ENCODE peak calls at places on chromosomes 13 and 19, in nine cellular contexts. One of them, this sample, is unnamed. For H3K27me3 and H3K4me1, the result is how much of the 10 kb centered on the place peaks cover.

GRCh38 chr13:113742000-113742441 is 17.0 kb upstream of the TMEM255B start:
- DNase-seq in MM.1S: peak
- DNase-seq in uterus: no peak
- DNase-seq in SJSA1: peak
- DNase-seq in left ventricle myocardium inferior: no peak
- DNase-seq in neuronal stem cell: no peak
- DNase-seq in tibial artery: peak
- DNase-seq in Caco-2: peak
- DNase-seq in stomach: peak
- DNase-seq in this sample: no peak

GRCh38 chr19:6271721-6272410 is 7.9 kb downstream of the MLLT1 start:
- DNase-seq in SJSA1: peak
- DNase-seq in MM.1S: no peak
- DNase-seq in uterus: peak
- DNase-seq in tibial artery: peak
- DNase-seq in stomach: peak
- DNase-seq in neuronal stem cell: no peak
- DNase-seq in left ventricle myocardium inferior: peak
- DNase-seq in Caco-2: no peak
- DNase-seq in this sample: peak

GRCh38 chr13:102693781-102694180 is 1.1 kb downstream of the METTL21C start:
- DNase-seq in SJSA1: no peak
- DNase-seq in left ventricle myocardium inferior: no peak
- DNase-seq in neuronal stem cell: no peak
- DNase-seq in Caco-2: no peak
- DNase-seq in stomach: no peak
- DNase-seq in tibial artery: no peak
- DNase-seq in uterus: no peak
- DNase-seq in MM.1S: no peak
- DNase-seq in this sample: no peak

GRCh38 chr19:37990362-37990761 is 83.4 kb downstream of the SIPA1L3 start:
- DNase-seq in uterus: no peak
- DNase-seq in Caco-2: peak
- DNase-seq in SJSA1: no peak
- DNase-seq in neuronal stem cell: no peak
- DNase-seq in MM.1S: no peak
- DNase-seq in tibial artery: no peak
- DNase-seq in stomach: no peak
- DNase-seq in left ventricle myocardium inferior: no peak
- DNase-seq in this sample: peak

GRCh38 chr13:113114511-113115362 is 7.9 kb upstream of the F10 start:
- DNase-seq in uterus: no peak
- DNase-seq in left ventricle myocardium inferior: no peak
- DNase-seq in SJSA1: no peak
- DNase-seq in tibial artery: peak
- DNase-seq in stomach: peak
- DNase-seq in neuronal stem cell: no peak
- DNase-seq in MM.1S: no peak
- DNase-seq in Caco-2: no peak
- DNase-seq in this sample: no peak

GRCh38 chr13:78608705-78609463 is 5.5 kb upstream of the POU4F1 start:
- DNase-seq in stomach: no peak
- DNase-seq in left ventricle myocardium inferior: no peak
- DNase-seq in SJSA1: no peak
- DNase-seq in Caco-2: no peak
- DNase-seq in neuronal stem cell: peak
- DNase-seq in tibial artery: no peak
- DNase-seq in uterus: no peak
- DNase-seq in MM.1S: no peak
- DNase-seq in this sample: no peak

GRCh38 chr19:58586131-58586765 is 13.1 kb upstream of the MZF1 start:
- DNase-seq in SJSA1: no peak
- DNase-seq in stomach: no peak
- DNase-seq in left ventricle myocardium inferior: no peak
- DNase-seq in uterus: no peak
- DNase-seq in MM.1S: no peak
- DNase-seq in tibial artery: no peak
- DNase-seq in neuronal stem cell: no peak
- DNase-seq in Caco-2: no peak
- DNase-seq in this sample: peak

GRCh38 chr13:99766641-99767045 is 204.9 kb downstream of the ZIC5 start:
- DNase-seq in neuronal stem cell: no peak
- DNase-seq in tibial artery: no peak
- DNase-seq in SJSA1: no peak
- DNase-seq in left ventricle myocardium inferior: no peak
- DNase-seq in Caco-2: peak
- DNase-seq in stomach: no peak
- DNase-seq in uterus: no peak
- DNase-seq in MM.1S: no peak
- DNase-seq in this sample: no peak

GRCh38 chr13:91962946-91963345 is 564.5 kb downstream of the GPC5 start:
- DNase-seq in tibial artery: no peak
- DNase-seq in Caco-2: no peak
- DNase-seq in uterus: no peak
- DNase-seq in neuronal stem cell: no peak
- DNase-seq in SJSA1: no peak
- DNase-seq in left ventricle myocardium inferior: no peak
- DNase-seq in stomach: no peak
- DNase-seq in MM.1S: no peak
- DNase-seq in this sample: no peak

GRCh38 chr19:32866061-32866460 is 3.5 kb downstream of the SLC7A9 start:
- DNase-seq in MM.1S: no peak
- DNase-seq in stomach: no peak
- DNase-seq in SJSA1: no peak
- DNase-seq in left ventricle myocardium inferior: no peak
- DNase-seq in tibial artery: no peak
- DNase-seq in Caco-2: no peak
- DNase-seq in uterus: no peak
- DNase-seq in neuronal stem cell: no peak
- DNase-seq in this sample: no peak

GRCh38 chr13:27969073-27969865 is at the start of gene CDX2:
- DNase-seq in left ventricle myocardium inferior: no peak
- DNase-seq in stomach: peak
- DNase-seq in tibial artery: no peak
- DNase-seq in uterus: no peak
- DNase-seq in SJSA1: no peak
- DNase-seq in neuronal stem cell: no peak
- DNase-seq in MM.1S: no peak
- DNase-seq in Caco-2: peak
- DNase-seq in this sample: no peak

GRCh38 chr13:27968316-27969072 is 621 bp downstream of the CDX2 start:
- DNase-seq in SJSA1: no peak
- DNase-seq in Caco-2: peak
- DNase-seq in stomach: peak
- DNase-seq in MM.1S: no peak
- DNase-seq in left ventricle myocardium inferior: no peak
- DNase-seq in uterus: no peak
- DNase-seq in neuronal stem cell: no peak
- DNase-seq in tibial artery: no peak
- DNase-seq in this sample: no peak

GRCh38 chr13:27970382-27971235 is 1.5 kb upstream of the CDX2 start:
- DNase-seq in stomach: peak
- DNase-seq in SJSA1: no peak
- DNase-seq in MM.1S: no peak
- DNase-seq in left ventricle myocardium inferior: no peak
- DNase-seq in uterus: no peak
- DNase-seq in tibial artery: no peak
- DNase-seq in neuronal stem cell: no peak
- DNase-seq in Caco-2: no peak
- DNase-seq in this sample: no peak

GRCh38 chr13:27971236-27971645 is 2.1 kb upstream of the CDX2 start:
- DNase-seq in neuronal stem cell: no peak
- DNase-seq in left ventricle myocardium inferior: no peak
- DNase-seq in tibial artery: no peak
- DNase-seq in MM.1S: no peak
- DNase-seq in stomach: peak
- DNase-seq in SJSA1: no peak
- DNase-seq in Caco-2: no peak
- DNase-seq in uterus: no peak
- DNase-seq in this sample: no peak

DNA sequence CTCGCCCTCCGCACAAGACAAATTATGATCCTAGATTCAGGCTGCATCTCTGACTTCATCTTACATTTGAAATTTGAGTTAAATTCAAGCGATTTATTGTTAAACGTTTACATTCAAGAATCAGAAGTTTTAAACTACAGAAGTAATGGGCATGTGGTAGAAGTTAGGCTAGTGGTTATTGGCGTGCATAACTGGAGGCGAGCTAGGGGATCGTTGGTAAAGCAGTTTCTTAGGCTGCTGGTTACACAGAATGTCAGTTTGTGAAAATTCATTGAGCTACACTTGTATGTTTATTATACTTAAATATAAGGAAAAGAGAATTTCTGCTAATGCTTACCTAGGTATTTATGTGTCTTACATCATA is 733 bp upstream of the CDX2 start:
- DNase-seq in stomach: no peak
- DNase-seq in tibial artery: no peak
- DNase-seq in Caco-2: no peak
- DNase-seq in MM.1S: no peak
- DNase-seq in neuronal stem cell: no peak
- DNase-seq in uterus: no peak
- DNase-seq in SJSA1: no peak
- DNase-seq in left ventricle myocardium inferior: no peak
- DNase-seq in this sample: no peak
- H3K27me3 ChIP-seq in stomach: half or more
- H3K27me3 ChIP-seq in tibial artery: half or more
- H3K27me3 ChIP-seq in Caco-2: under half
- H3K27me3 ChIP-seq in MM.1S: under half
- H3K27me3 ChIP-seq in neuronal stem cell: half or more
- H3K27me3 ChIP-seq in uterus: under half
- H3K27me3 ChIP-seq in SJSA1: half or more
- H3K27me3 ChIP-seq in left ventricle myocardium inferior: half or more
- H3K27me3 ChIP-seq in this sample: half or more

GRCh38 chr19:41426952-41427646 is at the start of gene B3GNT8:
- DNase-seq in left ventricle myocardium inferior: peak
- DNase-seq in Caco-2: peak
- DNase-seq in MM.1S: no peak
- DNase-seq in tibial artery: peak
- DNase-seq in neuronal stem cell: peak
- DNase-seq in SJSA1: no peak
- DNase-seq in stomach: peak
- DNase-seq in uterus: peak
- DNase-seq in this sample: peak

GRCh38 chr19:41427647-41428480 is 690 bp upstream of the B3GNT8 start:
- DNase-seq in stomach: no peak
- DNase-seq in neuronal stem cell: no peak
- DNase-seq in tibial artery: peak
- DNase-seq in left ventricle myocardium inferior: peak
- DNase-seq in MM.1S: no peak
- DNase-seq in SJSA1: no peak
- DNase-seq in uterus: peak
- DNase-seq in Caco-2: no peak
- DNase-seq in this sample: no peak

GRCh38 chr19:41426116-41426841 is 895 bp downstream of the B3GNT8 start:
- DNase-seq in SJSA1: no peak
- DNase-seq in stomach: no peak
- DNase-seq in neuronal stem cell: no peak
- DNase-seq in MM.1S: no peak
- DNase-seq in Caco-2: no peak
- DNase-seq in uterus: no peak
- DNase-seq in tibial artery: no peak
- DNase-seq in left ventricle myocardium inferior: peak
- DNase-seq in this sample: no peak

GRCh38 chr19:41430907-41431306 is 3.7 kb upstream of the B3GNT8 start:
- DNase-seq in neuronal stem cell: no peak
- DNase-seq in tibial artery: no peak
- DNase-seq in SJSA1: no peak
- DNase-seq in stomach: no peak
- DNase-seq in left ventricle myocardium inferior: no peak
- DNase-seq in Caco-2: no peak
- DNase-seq in uterus: no peak
- DNase-seq in MM.1S: no peak
- DNase-seq in this sample: no peak

DNA sequence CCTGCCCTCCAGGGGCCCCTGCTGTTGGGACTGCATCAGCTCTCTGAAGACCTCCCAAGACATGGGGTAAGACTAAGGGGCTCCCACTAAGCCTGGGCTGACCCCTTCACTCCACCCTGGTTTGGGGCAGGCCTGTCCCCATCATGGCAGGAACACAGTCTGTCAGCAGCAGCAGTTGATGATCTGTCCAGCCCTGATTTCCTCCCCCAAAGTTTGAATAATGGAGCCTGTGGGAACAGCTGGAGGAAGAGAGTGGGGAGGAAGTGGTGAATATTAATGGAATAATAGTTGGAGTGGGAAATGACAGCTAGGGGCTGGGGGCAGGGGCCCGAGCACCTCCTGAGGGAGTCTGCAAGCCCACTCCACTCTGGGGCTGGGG is 1.3 kb upstream of the B3GNT8 start:
- DNase-seq in neuronal stem cell: no peak
- DNase-seq in tibial artery: no peak
- DNase-seq in MM.1S: no peak
- DNase-seq in uterus: no peak
- DNase-seq in left ventricle myocardium inferior: no peak
- DNase-seq in stomach: no peak
- DNase-seq in Caco-2: no peak
- DNase-seq in SJSA1: no peak
- DNase-seq in this sample: no peak
- H3K4me3 ChIP-seq in neuronal stem cell: no peak
- H3K4me3 ChIP-seq in tibial artery: peak
- H3K4me3 ChIP-seq in MM.1S: no peak
- H3K4me3 ChIP-seq in uterus: peak
- H3K4me3 ChIP-seq in left ventricle myocardium inferior: peak
- H3K4me3 ChIP-seq in stomach: peak
- H3K4me3 ChIP-seq in Caco-2: no peak
- H3K4me3 ChIP-seq in SJSA1: no peak
- H3K4me3 ChIP-seq in this sample: peak

GRCh38 chr19:45128109-45128508 is 32.7 kb downstream of the NKPD1 start:
- DNase-seq in tibial artery: no peak
- DNase-seq in Caco-2: no peak
- DNase-seq in neuronal stem cell: no peak
- DNase-seq in MM.1S: no peak
- DNase-seq in stomach: no peak
- DNase-seq in left ventricle myocardium inferior: no peak
- DNase-seq in SJSA1: no peak
- DNase-seq in uterus: no peak
- DNase-seq in this sample: no peak
- H3K4me1 ChIP-seq in tibial artery: under half
- H3K4me1 ChIP-seq in Caco-2: under half
- H3K4me1 ChIP-seq in neuronal stem cell: under half
- H3K4me1 ChIP-seq in MM.1S: under half
- H3K4me1 ChIP-seq in stomach: half or more
- H3K4me1 ChIP-seq in left ventricle myocardium inferior: under half
- H3K4me1 ChIP-seq in SJSA1: under half
- H3K4me1 ChIP-seq in uterus: under half
- H3K4me1 ChIP-seq in this sample: under half

DNA sequence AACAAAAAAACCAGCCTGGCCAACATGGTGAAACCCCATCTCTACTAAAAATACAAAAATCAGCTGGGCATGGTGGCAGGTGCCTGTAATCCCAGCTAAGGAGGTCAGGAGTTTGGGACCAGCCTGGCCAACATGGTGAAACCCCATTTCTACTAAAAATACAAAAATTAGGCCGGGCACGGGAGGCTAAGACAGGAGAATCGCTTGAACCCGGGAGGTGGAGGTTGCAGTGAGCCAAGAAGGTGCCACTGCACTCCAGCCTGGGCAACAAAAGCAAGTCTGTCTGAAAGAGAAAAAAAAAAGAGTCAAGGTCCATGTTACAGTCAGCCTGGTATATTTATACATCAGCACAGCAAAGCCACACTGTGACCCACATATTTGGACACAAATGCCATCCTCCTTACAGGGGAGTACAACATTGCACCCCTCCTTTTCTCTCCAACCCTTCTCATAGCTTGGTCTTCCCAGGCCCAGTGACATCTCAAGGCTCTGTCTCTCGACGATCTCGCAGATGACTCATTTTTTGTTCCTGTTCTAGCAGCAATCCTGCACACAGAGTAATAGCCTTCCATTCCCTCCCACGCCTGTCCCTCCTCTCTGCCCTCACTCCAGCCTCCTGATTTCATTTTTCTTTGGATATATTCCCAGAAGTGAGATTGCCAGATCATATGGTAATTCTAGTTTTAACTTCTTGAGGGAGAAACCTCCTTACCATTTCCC is 21.0 kb upstream of the DPP9 start:
- DNase-seq in stomach: no peak
- DNase-seq in tibial artery: peak
- DNase-seq in SJSA1: no peak
- DNase-seq in neuronal stem cell: no peak
- DNase-seq in MM.1S: no peak
- DNase-seq in uterus: peak
- DNase-seq in Caco-2: no peak
- DNase-seq in left ventricle myocardium inferior: no peak
- DNase-seq in this sample: peak
- H3K27me3 ChIP-seq in stomach: under half
- H3K27me3 ChIP-seq in tibial artery: under half
- H3K27me3 ChIP-seq in SJSA1: under half
- H3K27me3 ChIP-seq in neuronal stem cell: under half
- H3K27me3 ChIP-seq in MM.1S: half or more
- H3K27me3 ChIP-seq in uterus: under half
- H3K27me3 ChIP-seq in Caco-2: under half
- H3K27me3 ChIP-seq in left ventricle myocardium inferior: under half
- H3K27me3 ChIP-seq in this sample: under half